ENCODE peak calls at places on chromosomes 3 and 15, in eight cellular contexts. N is fibroblast of lung, T is AG04450, R is BE2C, V is lower leg skin, Y is brain microvascular endothelial cell, M is breast epithelium, C is ascending aorta. W is an unnamed sample.

GRCh38 chr3:106214641-106215040 is 345.8 kb upstream of the CBLB start:
- DNase-seq in T (no peak), V (no peak), R (no peak), M (no peak), Y (no peak), N (no peak), C (no peak), W (no peak)

GRCh38 chr3:153623834-153624233 is 461.8 kb downstream of the RAP2B start:
- DNase-seq in T (no peak), N (no peak), R (no peak), V (no peak), C (no peak), M (no peak), Y (no peak), W (no peak)

GRCh38 chr3:173737167-173737808 is 339.7 kb downstream of the NLGN1 start:
- DNase-seq in T (no peak), Y (no peak), M (no peak), N (no peak), R (no peak), C (no peak), V (no peak), W (no peak)

GRCh38 chr15:96218623-96219465 is 111.7 kb upstream of the NR2F2 start:
- DNase-seq in V (no peak), N (no peak), Y (no peak), M (no peak), R (no peak), C (no peak), T (no peak), W (no peak)

GRCh38 chr3:29201609-29202008 is 79.3 kb upstream of the RBMS3 start:
- DNase-seq in M (no peak), N (no peak), R (no peak), T (no peak), C (no peak), V (no peak), Y (no peak), W (no peak)

GRCh38 chr15:82595766-82596165 is 51.4 kb downstream of the CPEB1 start:
- DNase-seq in T (no peak), N (no peak), R (no peak), C (no peak), Y (no peak), V (no peak), M (no peak), W (no peak)

GRCh38 chr3:123119802-123120201 is 53.0 kb downstream of the PDIA5 start:
- DNase-seq in V (no peak), M (no peak), C (no peak), N (no peak), R (peak; percentile 79), T (no peak), Y (no peak), W (no peak)

GRCh38 chr3:17979248-17979647 is 236.8 kb upstream of the TBC1D5 start:
- DNase-seq in N (no peak), R (no peak), M (no peak), T (no peak), V (no peak), C (no peak), Y (peak; percentile 4), W (no peak)

GRCh38 chr3:189981668-189982067 is 139.0 kb downstream of the P3H2 start:
- DNase-seq in V (no peak), M (no peak), N (peak; percentile 94), C (peak; percentile 66), Y (peak; percentile 78), R (no peak), T (peak; percentile 76), W (peak; percentile 91)

GRCh38 chr3:32816439-32817194 is 1.2 kb upstream of the TRIM71 start:
- DNase-seq in C (no peak), V (no peak), R (peak; percentile 20), Y (no peak), M (no peak), T (no peak), N (peak; percentile 18), W (no peak)

GRCh38 chr3:115845986-115846385 is 222.7 kb downstream of the GAP43 start:
- DNase-seq in N (no peak), Y (no peak), V (no peak), M (no peak), T (no peak), R (no peak), C (no peak), W (no peak)

GRCh38 chr15:98551936-98552562 is 96.3 kb upstream of the IGF1R start:
- DNase-seq in Y (no peak), M (no peak), N (no peak), C (no peak), T (no peak), V (no peak), R (no peak), W (no peak)

GRCh38 chr15:63337046-63337445 is 44.6 kb downstream of the CA12 start:
- DNase-seq in Y (no peak), M (no peak), R (no peak), N (no peak), C (no peak), V (no peak), T (no peak), W (no peak)

GRCh38 chr3:12906141-12906915 is 65.0 kb upstream of the RPL32 start:
- DNase-seq in V (no peak), M (no peak), N (no peak), R (no peak), Y (no peak), C (no peak), T (no peak), W (no peak)

GRCh38 chr15:55402707-55403106 is 5.5 kb downstream of the CCPG1 start:
- DNase-seq in Y (no peak), R (no peak), T (no peak), C (no peak), M (no peak), N (peak; percentile 69), V (no peak), W (no peak)

GRCh38 chr3:195558602-195559001 is 15.5 kb upstream of the PPP1R2 start:
- DNase-seq in T (no peak), R (no peak), Y (peak; percentile 11), V (no peak), C (no peak), M (no peak), N (peak; percentile 32), W (no peak)

GRCh38 chr3:99868438-99868723 is 50.7 kb downstream of the CMSS1 start:
- DNase-seq in V (no peak), M (no peak), C (no peak), N (no peak), Y (no peak), T (no peak), R (peak; percentile 33), W (no peak)

GRCh38 chr15:68210821-68211655 is 5.9 kb upstream of the CALML4 start:
- DNase-seq in N (peak; percentile 37), M (no peak), T (no peak), R (peak; percentile 89), V (no peak), Y (no peak), C (peak; percentile 82), W (peak; percentile 35)

GRCh38 chr3:126028096-126028495 is 55.8 kb downstream of the SLC41A3 start:
- DNase-seq in M (no peak), T (no peak), V (no peak), Y (no peak), R (no peak), C (peak; percentile 30), N (no peak), W (no peak)

DNA sequence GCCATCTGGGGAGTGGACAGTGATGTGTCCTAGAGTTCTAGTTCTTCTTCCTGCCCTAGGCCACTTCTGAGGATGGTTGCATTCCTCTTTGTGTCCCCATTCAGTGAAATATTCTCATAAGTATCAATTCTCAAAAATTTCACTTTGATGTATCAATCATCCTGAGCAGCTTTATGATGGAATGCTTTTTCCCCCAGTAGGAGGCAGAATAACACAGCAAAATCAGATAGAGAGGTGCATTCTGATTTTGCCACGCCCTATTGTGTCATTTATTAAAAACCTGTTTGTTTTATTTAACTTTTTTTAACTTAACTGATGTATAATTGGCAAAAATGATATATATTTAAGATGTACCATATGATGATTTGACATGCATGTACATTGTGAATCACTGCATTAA is 656.0 kb upstream of the GRM7 start:
- DNase-seq in T (no peak), C (no peak), M (no peak), Y (no peak), N (no peak), R (no peak), V (no peak), W (no peak)
- TF ChIP-seq CTCF in T (no peak), C (no peak), M (no peak), Y (no peak), N (no peak), R (no peak), V (no peak), W (no peak)

DNA sequence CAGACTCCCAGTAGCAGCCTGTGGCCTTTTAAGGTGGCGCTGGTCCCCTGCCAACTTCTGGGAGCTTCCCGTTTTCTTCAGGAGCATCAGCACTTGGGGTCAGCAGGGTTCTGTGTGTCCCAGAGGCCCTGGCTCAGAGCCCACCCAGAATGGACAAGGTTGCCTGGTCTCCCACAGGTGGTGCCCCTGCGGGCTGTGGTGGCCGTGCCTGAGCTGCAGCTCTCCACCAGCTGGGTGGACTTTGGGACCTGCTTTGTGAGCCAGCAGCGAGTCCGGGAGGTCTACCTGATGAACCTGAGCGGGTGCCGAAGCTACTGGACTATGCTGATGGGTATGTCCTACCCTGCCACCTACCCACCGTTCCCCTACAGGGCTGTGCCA is 15.5 kb downstream of the ACAA1 start:
- DNase-seq in V (no peak), Y (no peak), R (no peak), C (peak; percentile 62), N (no peak), T (no peak), M (no peak), W (no peak)
- H3K4me3 ChIP-seq in V (no peak overlapping the region), Y (no peak overlapping the region), R (no peak overlapping the region), C (no peak overlapping the region), N (no peak overlapping the region), T (no peak overlapping the region), M (no peak overlapping the region), W (no peak overlapping the region)

DNA sequence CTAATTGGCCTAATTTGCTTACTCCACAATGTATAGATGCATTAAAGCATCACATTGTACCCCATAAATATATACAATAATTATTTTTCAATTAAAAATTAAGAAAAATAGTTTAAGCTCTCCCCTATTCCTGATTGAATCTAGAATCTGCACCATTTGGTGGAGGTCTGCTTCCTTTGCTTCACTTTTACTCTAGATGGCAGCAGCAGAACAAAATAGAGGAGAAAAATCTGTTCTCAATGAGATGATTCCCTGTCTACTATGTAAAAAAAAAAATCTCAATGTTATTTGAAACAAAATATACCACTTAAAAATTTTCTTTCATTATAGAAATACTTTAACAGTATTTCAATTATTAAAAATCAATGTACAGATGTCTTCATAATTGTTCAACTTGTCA is 109.6 kb upstream of the FXR1 start:
- DNase-seq in C (no peak), N (peak; percentile 37), V (no peak), M (no peak), Y (peak; percentile 3), T (no peak), R (no peak), W (peak; percentile 3)
- TF ChIP-seq CTCF in C (peak; percentile 53), N (peak; percentile 51), V (no peak), M (peak; percentile 20), Y (peak; percentile 50), T (peak; percentile 62), R (peak; percentile 70), W (peak; percentile 62)

GRCh38 chr3:87706176-87706575 is 352.6 kb downstream of the CGGBP1 start:
- DNase-seq in M (no peak), N (no peak), R (no peak), T (no peak), Y (no peak), V (no peak), C (no peak), W (no peak)

DNA sequence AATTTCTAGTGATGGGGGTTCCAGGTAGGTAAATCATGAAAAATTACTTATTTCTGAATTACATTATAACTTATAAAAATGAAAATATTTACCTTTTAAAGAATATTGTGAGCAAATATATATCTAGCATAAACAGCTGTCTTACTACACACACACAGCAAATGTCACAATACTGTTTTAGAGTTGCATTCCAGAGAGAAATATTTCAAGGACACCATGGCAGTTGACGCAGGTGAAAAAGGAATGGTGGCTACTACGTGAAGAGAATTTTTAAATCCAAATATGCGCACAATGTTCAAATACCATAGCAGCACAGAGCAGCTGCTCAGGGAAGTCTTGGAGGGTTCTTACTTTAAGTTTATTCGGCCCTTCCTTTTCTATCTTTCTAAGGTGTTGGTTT is 356.2 kb downstream of the CGGBP1 start:
- DNase-seq in C (no peak), Y (no peak), V (no peak), T (no peak), N (no peak), M (no peak), R (no peak), W (no peak)
- H3K4me3 ChIP-seq in C (no peak overlapping the region), Y (no peak overlapping the region), V (no peak overlapping the region), T (no peak overlapping the region), N (no peak overlapping the region), M (no peak overlapping the region), R (no peak overlapping the region), W (no peak overlapping the region)